ENCODE peak calls at places on chromosome 15, in five cellular contexts. Q is SK-N-SH, U is sigmoid colon, Z is K562, S is Panc1. F is an unnamed sample.

GRCh38 chr15:81221449-81221848 is 24.8 kb downstream of the IL16 start:
- DNase-seq in U (peak; percentile 72), Z (no peak), S (no peak), Q (peak; percentile 7), F (no peak)

GRCh38 chr15:33089878-33090757 is 104.4 kb downstream of the FMN1 start:
- DNase-seq in Q (no peak), S (no peak), Z (no peak), U (no peak), F (no peak)

GRCh38 chr15:40282870-40283614 is at the start of gene ANKRD63:
- DNase-seq in Z (peak; percentile 83), S (no peak), Q (peak; percentile 81), U (no peak), F (no peak)

GRCh38 chr15:61871926-61872522 is 188.2 kb downstream of the VPS13C start:
- DNase-seq in Z (peak; percentile 9), S (no peak), U (no peak), Q (peak; percentile 11), F (no peak)

GRCh38 chr15:67611803-67612369 is 69.4 kb downstream of the MAP2K5 start:
- DNase-seq in S (no peak), Q (no peak), Z (no peak), U (no peak), F (no peak)

GRCh38 chr15:98868564-98868963 is 139.0 kb downstream of the PGPEP1L start:
- DNase-seq in S (no peak), U (no peak), Q (no peak), Z (no peak), F (no peak)

GRCh38 chr15:39969871-39970270 is 36.0 kb downstream of the EIF2AK4 start:
- DNase-seq in Q (no peak), S (no peak), Z (no peak), U (peak; percentile 88), F (no peak)

GRCh38 chr15:60128710-60129109 is 124.6 kb downstream of the FOXB1 start:
- DNase-seq in U (no peak), S (no peak), Q (no peak), Z (no peak), F (no peak)

GRCh38 chr15:78105541-78106241 is 13.3 kb downstream of the SH2D7 start:
- DNase-seq in U (peak; percentile 57), Q (no peak), Z (no peak), S (no peak), F (no peak)

GRCh38 chr15:62591842-62592838 is 427.1 kb upstream of the C2CD4B start:
- DNase-seq in Q (no peak), Z (no peak), U (no peak), S (no peak), F (no peak)

GRCh38 chr15:67943475-67943874 is 103.6 kb upstream of the RNU6-1 start:
- DNase-seq in U (no peak), Z (no peak), Q (no peak), S (no peak), F (no peak)

GRCh38 chr15:91946075-91946474 is 92.6 kb downstream of the SLCO3A1 start:
- DNase-seq in U (no peak), Z (no peak), S (no peak), Q (no peak), F (no peak)

GRCh38 chr15:99154271-99154670 is 49.4 kb downstream of the SYNM start:
- DNase-seq in Q (no peak), U (no peak), Z (no peak), S (no peak), F (no peak)

GRCh38 chr15:91150492-91151160 is 50.6 kb downstream of the SV2B start:
- DNase-seq in Q (no peak), Z (no peak), U (no peak), S (no peak), F (no peak)

GRCh38 chr15:30962079-30962478 is 29.3 kb downstream of the MTMR10 start:
- DNase-seq in Q (no peak), S (no peak), U (no peak), Z (no peak), F (no peak)

GRCh38 chr15:70474367-70474681 is 289.0 kb downstream of the UACA start:
- DNase-seq in S (no peak), Q (no peak), Z (no peak), U (peak; percentile 80), F (no peak)

GRCh38 chr15:91515188-91515754 is 338.2 kb upstream of the SLCO3A1 start:
- DNase-seq in Z (no peak), Q (no peak), U (peak; percentile 69), S (no peak), F (no peak)

GRCh38 chr15:33524274-33524673 is 213.5 kb downstream of the RYR3 start:
- DNase-seq in Q (no peak), S (no peak), Z (no peak), U (no peak), F (no peak)

GRCh38 chr15:78175333-78175732 is 26.2 kb downstream of the IDH3A start:
- DNase-seq in Q (no peak), Z (no peak), U (no peak), S (no peak), F (no peak)

DNA sequence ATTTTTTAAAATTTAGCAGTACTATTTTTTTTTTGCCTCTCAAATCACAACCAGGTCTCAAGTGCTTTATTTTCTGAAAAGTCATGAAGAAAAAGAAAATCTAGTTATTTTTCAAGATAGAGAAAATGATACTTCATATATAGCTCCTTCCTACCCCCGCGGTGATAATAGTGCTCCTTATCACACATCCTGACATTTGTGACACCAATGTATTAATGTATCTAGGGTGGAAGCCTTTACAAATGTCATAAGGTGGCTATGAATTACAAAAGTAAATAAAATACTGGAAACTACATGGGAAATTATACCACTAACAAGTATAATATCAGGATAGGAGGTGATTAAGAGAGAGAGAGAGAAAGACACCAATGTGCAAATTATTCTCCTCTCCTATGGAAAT is 582.2 kb downstream of the UNC13C start:
- DNase-seq in S (no peak), Q (no peak), U (no peak), Z (no peak), F (no peak)
- H3K27ac ChIP-seq in S (no peak overlapping the region), Q (no peak overlapping the region), U (no peak overlapping the region), Z (no peak overlapping the region), F (no peak overlapping the region)

DNA sequence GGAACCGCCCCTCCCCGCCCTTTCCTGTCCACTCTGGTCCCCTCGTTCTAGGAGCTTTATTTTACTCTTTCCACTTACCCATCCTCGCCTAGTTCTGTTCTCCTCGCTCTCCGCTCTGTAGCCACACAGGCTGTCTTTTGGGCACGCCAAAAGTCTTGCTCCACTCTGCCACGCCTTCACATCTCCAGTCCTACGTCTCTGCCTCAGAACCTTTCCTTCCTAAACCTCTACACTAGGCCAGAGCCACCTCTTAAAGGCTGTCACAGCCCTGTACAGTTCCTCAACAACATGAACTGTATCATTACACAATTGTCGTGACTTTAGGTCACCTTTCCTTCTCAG is 385 bp upstream of the ARPP19 start:
- DNase-seq in Q (no peak), Z (no peak), U (no peak), S (no peak), F (no peak)
- TF ChIP-seq POLR2AphosphoS5 in Q (no peak), Z (no peak), U (no peak), S (no peak), F (no peak)

GRCh38 chr15:41794081-41794480 is 19.8 kb downstream of the MAPKBP1 start:
- DNase-seq in S (no peak), U (no peak), Z (no peak), Q (no peak), F (no peak)

GRCh38 chr15:41797194-41797593 is 22.9 kb downstream of the MAPKBP1 start:
- DNase-seq in Z (no peak), U (no peak), S (no peak), Q (no peak), F (no peak)

GRCh38 chr15:41796457-41796856 is 22.2 kb downstream of the MAPKBP1 start:
- DNase-seq in U (no peak), Z (no peak), Q (peak; percentile 42), S (no peak), F (no peak)

GRCh38 chr15:41798607-41799487 is 24.6 kb downstream of the MAPKBP1 start:
- DNase-seq in Q (no peak), Z (no peak), U (no peak), S (no peak), F (no peak)

DNA sequence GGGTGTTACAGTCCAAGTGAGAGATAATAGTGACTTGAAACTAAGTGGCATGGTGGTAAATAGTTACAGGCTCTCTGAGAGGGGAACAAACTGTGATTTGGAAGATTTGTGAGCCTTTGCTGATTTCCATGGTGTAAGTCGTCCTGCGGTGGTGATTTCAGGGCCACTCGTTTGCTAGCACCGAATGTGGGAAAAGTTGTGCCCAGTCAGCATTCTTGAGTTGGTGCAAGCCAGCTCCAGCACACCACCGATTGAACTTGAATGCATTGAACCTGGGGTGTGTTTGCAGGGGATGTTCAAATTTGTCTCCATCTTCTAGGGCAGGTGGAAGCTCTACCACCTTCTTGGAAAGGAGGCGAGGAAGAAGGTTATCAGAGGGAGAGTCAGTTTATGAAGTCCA is 21.7 kb downstream of the MAPKBP1 start:
- DNase-seq in Z (no peak), S (no peak), U (no peak), Q (no peak), F (no peak)
- H3K27ac ChIP-seq in Z (no peak overlapping the region), S (no peak overlapping the region), U (peak overlapping the region; percentile 65), Q (peak overlapping the region; percentile 74), F (peak overlapping the region; percentile 82)

DNA sequence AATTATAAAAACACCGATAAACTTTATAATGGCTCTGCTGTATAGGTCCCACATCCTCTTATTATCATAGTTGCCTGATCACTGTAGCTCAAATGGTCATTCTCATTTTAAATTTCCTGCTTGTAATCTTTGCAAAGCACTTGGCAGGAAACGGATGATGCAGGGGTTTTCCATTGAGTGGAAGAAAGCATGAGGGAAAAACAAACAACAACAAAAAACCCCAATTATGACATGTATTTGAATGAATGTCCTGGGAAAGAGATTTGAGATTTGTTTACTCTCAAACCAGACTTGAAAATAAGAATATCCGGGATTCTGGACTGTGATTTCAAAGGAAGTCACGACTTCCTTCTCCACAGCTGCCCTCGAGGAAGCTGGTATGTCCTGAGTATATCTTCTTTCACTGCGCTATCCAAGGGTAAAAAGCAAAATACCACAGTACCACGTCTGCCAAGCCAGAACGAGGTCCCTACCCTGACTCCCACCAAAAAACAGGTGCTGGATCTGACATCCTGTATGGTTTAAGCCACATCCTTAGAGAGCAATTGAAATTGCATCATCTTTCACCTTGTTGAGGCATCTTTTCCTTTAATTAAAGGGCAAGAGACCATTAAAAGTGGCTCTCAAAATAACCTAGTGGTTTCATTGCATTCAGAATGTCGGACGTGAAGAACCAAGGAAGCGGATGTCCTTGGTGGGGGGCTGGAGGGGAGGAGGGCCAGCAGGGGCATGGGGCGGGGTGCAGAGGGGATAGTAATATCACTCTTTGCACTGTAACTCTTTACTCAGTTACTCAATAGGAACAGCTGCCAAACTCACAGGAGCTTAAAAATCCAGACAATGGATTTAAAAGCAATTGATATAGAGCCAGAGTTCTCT is 13.5 kb upstream of the TIPIN start:
- DNase-seq in S (peak; percentile 53), Q (no peak), Z (peak; percentile 16), U (no peak), F (no peak)
- TF ChIP-seq POLR2AphosphoS5 in S (no peak), Q (no peak), Z (no peak), U (no peak), F (no peak)

GRCh38 chr15:37765809-37766208 is 168.6 kb upstream of the TMCO5A start:
- DNase-seq in Q (no peak), Z (no peak), U (no peak), S (no peak), F (no peak)
- H3K27ac ChIP-seq in Q (no peak overlapping the region), Z (no peak overlapping the region), U (no peak overlapping the region), S (no peak overlapping the region), F (no peak overlapping the region)

F was measured in breast epithelium.